ENCODE peak calls at places on chromosomes 1 and 21, in ten cellular contexts. F, G, K, D, O, Q, R, W, V and N are unnamed samples.

GRCh38 chr1:52002038-52002917 is 11.8 kb upstream of the RAB3B start:
- DNase-seq in F (no peak), G (peak; percentile 89), K (no peak), D (peak; percentile 87), O (peak; percentile 78), Q (peak; percentile 90), R (peak; percentile 63), W (peak; percentile 53), V (peak; percentile 93), N (peak; percentile 90)

GRCh38 chr1:7422081-7422480 is 349.0 kb upstream of the VAMP3 start:
- DNase-seq in F (peak; percentile 43), G (no peak), K (peak; percentile 40), D (no peak), O (no peak), Q (no peak), R (no peak), W (no peak), V (no peak), N (no peak)

GRCh38 chr1:160416369-160416768 is 16.0 kb downstream of the VANGL2 start:
- DNase-seq in F (no peak), G (peak; percentile 31), K (no peak), D (peak; percentile 65), O (no peak), Q (peak; percentile 55), R (no peak), W (no peak), V (peak; percentile 64), N (peak; percentile 65)

GRCh38 chr1:218900621-218901020 is 273.1 kb upstream of the LYPLAL1 start:
- DNase-seq in F (no peak), G (no peak), K (no peak), D (no peak), O (no peak), Q (no peak), R (no peak), W (no peak), V (no peak), N (no peak)

GRCh38 chr1:195376190-195376589 is 1232.0 kb downstream of the KCNT2 start:
- DNase-seq in F (no peak), G (no peak), K (no peak), D (no peak), O (no peak), Q (peak; percentile 26), R (no peak), W (no peak), V (peak; percentile 39), N (peak; percentile 20)

GRCh38 chr1:75092141-75092540 is 42.0 kb upstream of the LHX8 start:
- DNase-seq in F (no peak), G (no peak), K (no peak), D (peak; percentile 87), O (no peak), Q (peak; percentile 12), R (no peak), W (no peak), V (no peak), N (no peak)

GRCh38 chr1:18879221-18879790 is 19.8 kb upstream of the TAS1R2 start:
- DNase-seq in F (no peak), G (no peak), K (no peak), D (no peak), O (no peak), Q (no peak), R (no peak), W (no peak), V (no peak), N (no peak)

GRCh38 chr1:110216844-110217444 is 6.8 kb downstream of the KCNC4 start:
- DNase-seq in F (no peak), G (no peak), K (no peak), D (no peak), O (no peak), Q (no peak), R (no peak), W (no peak), V (no peak), N (no peak)

GRCh38 chr1:172704003-172704402 is 45.1 kb downstream of the FASLG start:
- DNase-seq in F (no peak), G (no peak), K (no peak), D (no peak), O (no peak), Q (no peak), R (no peak), W (no peak), V (no peak), N (no peak)

GRCh38 chr1:85313888-85314696 is 37.7 kb upstream of the BCL10 start:
- DNase-seq in F (no peak), G (peak; percentile 87), K (no peak), D (no peak), O (no peak), Q (peak; percentile 84), R (no peak), W (no peak), V (peak; percentile 97), N (peak; percentile 75)

GRCh38 chr1:53321366-53321765 is 6.5 kb downstream of the LRP8 start:
- DNase-seq in F (peak; percentile 39), G (peak; percentile 6), K (no peak), D (peak; percentile 78), O (no peak), Q (no peak), R (peak; percentile 40), W (no peak), V (peak; percentile 35), N (peak; percentile 11)

GRCh38 chr1:102045752-102046151 is 49.0 kb upstream of the OLFM3 start:
- DNase-seq in F (no peak), G (no peak), K (no peak), D (no peak), O (no peak), Q (no peak), R (no peak), W (no peak), V (no peak), N (no peak)

GRCh38 chr1:212884592-212884991 is 26.5 kb downstream of the FLVCR1 start:
- DNase-seq in F (no peak), G (no peak), K (no peak), D (no peak), O (no peak), Q (no peak), R (no peak), W (no peak), V (no peak), N (no peak)

GRCh38 chr1:201268604-201269151 is 14.6 kb upstream of the PKP1 start:
- DNase-seq in F (peak; percentile 90), G (no peak), K (no peak), D (peak; percentile 82), O (no peak), Q (no peak), R (no peak), W (no peak), V (peak; percentile 71), N (peak; percentile 51)

GRCh38 chr1:22850681-22851080 is 122.0 kb downstream of the LACTBL1 start:
- DNase-seq in F (peak; percentile 90), G (peak; percentile 83), K (no peak), D (no peak), O (peak; percentile 81), Q (no peak), R (no peak), W (no peak), V (no peak), N (no peak)

GRCh38 chr1:36172983-36173382 is 17.0 kb downstream of the MAP7D1 start:
- DNase-seq in F (no peak), G (peak; percentile 49), K (no peak), D (no peak), O (no peak), Q (peak; percentile 93), R (no peak), W (no peak), V (peak; percentile 97), N (peak; percentile 50)

GRCh38 chr1:205314986-205315618 is 6.4 kb downstream of the NUAK2 start:
- DNase-seq in F (no peak), G (no peak), K (no peak), D (no peak), O (no peak), Q (no peak), R (no peak), W (no peak), V (no peak), N (no peak)

GRCh38 chr21:41501919-41502318 is 6.0 kb downstream of the TMPRSS2 start:
- DNase-seq in F (peak; percentile 82), G (no peak), K (no peak), D (no peak), O (no peak), Q (no peak), R (no peak), W (no peak), V (peak; percentile 8), N (no peak)

GRCh38 chr1:109491372-109491771 is 2.5 kb upstream of the CYB561D1 start:
- DNase-seq in F (no peak), G (no peak), K (no peak), D (no peak), O (no peak), Q (no peak), R (no peak), W (no peak), V (no peak), N (no peak)

GRCh38 chr1:82934069-82934468 is 1064.9 kb downstream of the TTLL7 start:
- DNase-seq in F (peak; percentile 40), G (no peak), K (no peak), D (no peak), O (no peak), Q (no peak), R (no peak), W (no peak), V (no peak), N (no peak)

GRCh38 chr1:170487503-170487902 is 44.5 kb upstream of the GORAB start:
- DNase-seq in F (no peak), G (no peak), K (no peak), D (peak; percentile 23), O (no peak), Q (no peak), R (no peak), W (no peak), V (no peak), N (no peak)

GRCh38 chr1:2070800-2071530 is 20.8 kb downstream of the PRKCZ start:
- DNase-seq in F (no peak), G (no peak), K (no peak), D (no peak), O (no peak), Q (no peak), R (no peak), W (no peak), V (no peak), N (no peak)

GRCh38 chr1:155082301-155082940 is 3.8 kb downstream of the EFNA3 start:
- DNase-seq in F (peak; percentile 73), G (no peak), K (no peak), D (no peak), O (no peak), Q (no peak), R (no peak), W (no peak), V (no peak), N (no peak)

GRCh38 chr1:53402891-53403655 is 56.1 kb upstream of the DMRTB1 start:
- DNase-seq in F (no peak), G (no peak), K (no peak), D (no peak), O (no peak), Q (no peak), R (no peak), W (no peak), V (no peak), N (no peak)

GRCh38 chr1:173392895-173393654 is 84.1 kb upstream of the PRDX6 start:
- DNase-seq in F (no peak), G (peak; percentile 32), K (no peak), D (peak; percentile 17), O (no peak), Q (peak; percentile 46), R (no peak), W (no peak), V (peak; percentile 92), N (peak; percentile 62)

GRCh38 chr1:160354388-160354985 is 11.3 kb downstream of the NCSTN start:
- DNase-seq in F (no peak), G (no peak), K (no peak), D (peak; percentile 53), O (no peak), Q (no peak), R (no peak), W (no peak), V (peak; percentile 49), N (peak; percentile 42)

GRCh38 chr1:111736548-111737215 is 2.5 kb downstream of the INKA2 start:
- DNase-seq in F (peak; percentile 88), G (peak; percentile 24), K (no peak), D (no peak), O (peak; percentile 83), Q (no peak), R (no peak), W (no peak), V (no peak), N (no peak)

GRCh38 chr1:45437323-45437722 is 53.6 kb downstream of the TESK2 start:
- DNase-seq in F (no peak), G (no peak), K (no peak), D (no peak), O (no peak), Q (no peak), R (no peak), W (no peak), V (no peak), N (no peak)